ENCODE peak calls at places on chromosomes 3 and 15, in nine cellular contexts. A is NCI-H1105, Q is DMS 273 treated with DMSO at 0.1 percent for 48 hours, H is KG1, S is left lung, L is AG09309, X is NCI-H510A treated with DMSO at 0.1 percent for 48 hours, U is GM06990, Z is left cardiac atrium. V is an unnamed sample.

GRCh38 chr3:42116466-42116865 is 25.3 kb downstream of the TRAK1 start:
- DNase-seq in A (no peak), S (no peak), X (no peak), U (no peak), Q (no peak), H (no peak), L (no peak), Z (no peak), V (no peak)

GRCh38 chr15:87354661-87355410 is 901.7 kb downstream of the NTRK3 start:
- DNase-seq in Q (no peak), U (no peak), H (no peak), X (no peak), Z (no peak), L (peak), S (no peak), A (no peak), V (no peak)

GRCh38 chr3:74390121-74390870 is 224.2 kb downstream of the CNTN3 start:
- DNase-seq in U (no peak), X (no peak), H (no peak), L (no peak), Q (no peak), Z (no peak), S (no peak), A (no peak), V (no peak)

GRCh38 chr3:183193762-183194701 is 31.5 kb upstream of the LAMP3 start:
- DNase-seq in Z (no peak), L (no peak), H (no peak), X (peak), U (no peak), A (peak), S (no peak), Q (no peak), V (no peak)

GRCh38 chr3:63508305-63508704 is 144.2 kb upstream of the SNTN start:
- DNase-seq in S (no peak), X (no peak), Z (no peak), Q (no peak), L (no peak), H (no peak), U (no peak), A (no peak), V (no peak)

GRCh38 chr15:29570931-29571727 is 251.1 kb downstream of the TJP1 start:
- DNase-seq in S (no peak), U (peak), A (no peak), Z (peak), L (no peak), H (no peak), Q (peak), X (peak), V (no peak)

GRCh38 chr15:31391687-31392671 is 65.3 kb downstream of the KLF13 start:
- DNase-seq in Z (peak), Q (no peak), U (peak), S (peak), A (no peak), X (peak), H (no peak), L (peak), V (peak)

GRCh38 chr3:197331131-197331530 is 32.7 kb upstream of the DLG1 start:
- DNase-seq in Q (no peak), H (no peak), S (no peak), L (no peak), U (no peak), A (no peak), X (no peak), Z (no peak), V (no peak)

GRCh38 chr3:77825045-77825827 is 785.3 kb downstream of the ROBO2 start:
- DNase-seq in U (no peak), A (no peak), H (no peak), Q (no peak), Z (no peak), L (peak), S (peak), X (no peak), V (no peak)

GRCh38 chr3:114128231-114128630 is 50.6 kb downstream of the DRD3 start:
- DNase-seq in X (no peak), A (no peak), U (no peak), L (no peak), H (no peak), Z (no peak), S (no peak), Q (no peak), V (no peak)

GRCh38 chr15:39543651-39544050 is 37.2 kb upstream of the THBS1 start:
- DNase-seq in S (no peak), Q (no peak), X (no peak), Z (no peak), U (no peak), L (no peak), A (no peak), H (no peak), V (no peak)

V was measured in NK-92 treated with Interleukin-12 subunit alpha and Interleukin-12 subunit beta, amount 100 ng/mL, for 24 hours.